ENCODE peak calls at places on chromosomes 11 and 22, in five cellular contexts. X is trophoblast cell, S is H9, E is H1, Z is mesenchymal stem cell. R is an unnamed sample.

GRCh38 chr11:35761887-35762286 is 99.3 kb downstream of the TRIM44 start:
- DNase-seq in S (no peak), X (no peak), E (no peak), Z (no peak), R (no peak)

GRCh38 chr11:34344410-34345011 is 13.3 kb downstream of the ABTB2 start:
- DNase-seq in Z (no peak), E (no peak), X (no peak), S (no peak), R (no peak)

GRCh38 chr11:36622431-36623136 is 24.5 kb upstream of the RAG2 start:
- DNase-seq in X (peak; percentile 48), Z (peak; percentile 35), E (no peak), S (no peak), R (no peak)

GRCh38 chr11:62603072-62603408 is 1.4 kb upstream of the MTA2 start:
- DNase-seq in S (no peak), Z (no peak), E (peak; percentile 59), X (no peak), R (no peak)

GRCh38 chr22:28442951-28443876 is 236.4 kb downstream of the TTC28 start:
- DNase-seq in Z (peak; percentile 71), E (peak; percentile 54), S (peak; percentile 79), X (peak; percentile 22), R (peak; percentile 39)

GRCh38 chr11:35031869-35032268 is 107.1 kb upstream of the CD44 start:
- DNase-seq in Z (peak; percentile 77), X (peak; percentile 96), S (no peak), E (no peak), R (no peak)

GRCh38 chr11:116418388-116419041 is 354.3 kb downstream of the BUD13 start:
- DNase-seq in X (no peak), Z (no peak), E (no peak), S (no peak), R (no peak)

GRCh38 chr11:3195251-3196160 is 23.1 kb downstream of the MRGPRG start:
- DNase-seq in X (peak; percentile 15), Z (peak; percentile 30), S (peak; percentile 38), E (peak; percentile 47), R (no peak)

GRCh38 chr11:17719940-17720795 is 797 bp downstream of the MYOD1 start:
- DNase-seq in E (peak; percentile 81), S (peak; percentile 74), Z (no peak), X (peak; percentile 50), R (no peak)

GRCh38 chr11:65802841-65803240 is 16.0 kb downstream of the OVOL1 start:
- DNase-seq in S (no peak), E (no peak), Z (no peak), X (no peak), R (no peak)

GRCh38 chr11:14687456-14687855 is 43.9 kb downstream of the PDE3B start:
- DNase-seq in E (no peak), X (no peak), Z (no peak), S (no peak), R (no peak)

DNA sequence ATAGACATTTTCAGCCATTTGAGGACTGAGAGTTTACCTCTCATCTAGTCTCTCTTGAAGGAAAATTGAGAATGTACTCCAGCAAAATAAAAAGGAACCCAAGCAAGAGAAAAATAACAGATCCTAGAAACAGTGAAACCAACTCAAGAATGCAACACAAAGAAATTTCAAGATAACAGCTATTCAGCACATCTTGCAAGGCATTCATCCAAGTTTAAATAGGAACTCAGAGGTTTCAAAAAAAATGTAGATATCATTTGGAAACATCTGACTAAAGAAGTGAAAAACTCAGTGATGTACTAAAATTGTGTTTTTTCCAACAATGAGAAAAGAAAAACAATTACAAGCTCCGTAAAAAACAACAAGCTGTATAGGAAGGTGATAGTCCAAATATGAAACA is 76.4 kb downstream of the TMEM135 start:
- DNase-seq in Z (no peak), X (no peak), E (no peak), S (no peak), R (no peak)
- H2AFZ ChIP-seq in Z (no peak overlapping the region), X (no peak overlapping the region), E (no peak overlapping the region), S (no peak overlapping the region), R (no peak overlapping the region)

GRCh38 chr11:122697636-122698167 is 42.2 kb downstream of the UBASH3B start:
- DNase-seq in E (no peak), S (no peak), X (peak; percentile 97), Z (peak; percentile 81), R (no peak)
- H2BK12ac ChIP-seq in E (no peak overlapping the region), S (no peak overlapping the region), X (no peak overlapping the region), Z (no peak overlapping the region), R (no peak overlapping the region)

GRCh38 chr11:131785801-131786200 is 415.4 kb downstream of the NTM start:
- DNase-seq in X (no peak), E (no peak), Z (no peak), S (no peak), R (no peak)
- H2AFZ ChIP-seq in X (no peak overlapping the region), E (no peak overlapping the region), Z (no peak overlapping the region), S (no peak overlapping the region), R (no peak overlapping the region)

GRCh38 chr22:35582218-35582860 is 34.8 kb downstream of the MB start:
- DNase-seq in Z (peak; percentile 74), X (no peak), E (no peak), S (no peak), R (no peak)

GRCh38 chr22:35580351-35581022 is 36.6 kb downstream of the MB start:
- DNase-seq in Z (no peak), S (no peak), X (no peak), E (no peak), R (no peak)

GRCh38 chr22:35578836-35579575 is 38.1 kb downstream of the MB start:
- DNase-seq in S (no peak), Z (no peak), E (no peak), X (no peak), R (no peak)

GRCh38 chr22:35582861-35583670 is 34.1 kb downstream of the MB start:
- DNase-seq in S (peak; percentile 73), E (peak; percentile 82), X (peak; percentile 74), Z (peak; percentile 67), R (peak; percentile 76)

GRCh38 chr22:35581023-35581413 is 36.1 kb downstream of the MB start:
- DNase-seq in S (no peak), X (no peak), E (no peak), Z (no peak), R (no peak)
- H2BK12ac ChIP-seq in S (no peak overlapping the region), X (no peak overlapping the region), E (no peak overlapping the region), Z (no peak overlapping the region), R (no peak overlapping the region)

GRCh38 chr11:132095230-132096165 is 725.1 kb downstream of the NTM start:
- DNase-seq in E (no peak), S (no peak), Z (no peak), X (no peak), R (no peak)

GRCh38 chr11:132103006-132103405 is 732.6 kb downstream of the NTM start:
- DNase-seq in E (no peak), Z (no peak), X (no peak), S (no peak), R (no peak)

GRCh38 chr11:132101861-132102260 is 731.4 kb downstream of the NTM start:
- DNase-seq in Z (no peak), X (no peak), S (no peak), E (no peak), R (no peak)

GRCh38 chr11:132100583-132100982 is 730.2 kb downstream of the NTM start:
- DNase-seq in S (no peak), E (no peak), X (no peak), Z (no peak), R (no peak)

DNA sequence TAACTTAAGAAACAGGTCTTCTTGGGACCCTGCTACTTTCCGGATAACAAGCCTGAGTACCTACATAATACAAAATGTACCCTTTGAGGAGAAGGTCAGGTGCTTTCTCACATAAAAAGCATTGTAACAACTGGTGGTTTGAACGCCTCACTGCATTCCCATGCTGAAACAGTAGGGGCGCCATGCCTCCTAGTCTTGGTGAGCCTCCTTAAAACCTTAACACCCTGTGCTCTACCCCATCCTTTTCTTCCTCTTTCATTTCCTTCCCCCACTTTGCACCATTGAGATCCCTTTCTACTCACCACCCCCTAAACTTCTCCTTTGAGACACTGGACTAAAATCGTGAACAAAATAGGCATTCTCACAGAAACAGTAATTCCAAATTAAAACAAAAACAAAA is 729.3 kb downstream of the NTM start:
- DNase-seq in E (peak; percentile 81), Z (no peak), X (no peak), S (peak; percentile 59), R (peak; percentile 17)
- H2AFZ ChIP-seq in E (no peak overlapping the region), Z (no peak overlapping the region), X (no peak overlapping the region), S (no peak overlapping the region), R (no peak overlapping the region)

DNA sequence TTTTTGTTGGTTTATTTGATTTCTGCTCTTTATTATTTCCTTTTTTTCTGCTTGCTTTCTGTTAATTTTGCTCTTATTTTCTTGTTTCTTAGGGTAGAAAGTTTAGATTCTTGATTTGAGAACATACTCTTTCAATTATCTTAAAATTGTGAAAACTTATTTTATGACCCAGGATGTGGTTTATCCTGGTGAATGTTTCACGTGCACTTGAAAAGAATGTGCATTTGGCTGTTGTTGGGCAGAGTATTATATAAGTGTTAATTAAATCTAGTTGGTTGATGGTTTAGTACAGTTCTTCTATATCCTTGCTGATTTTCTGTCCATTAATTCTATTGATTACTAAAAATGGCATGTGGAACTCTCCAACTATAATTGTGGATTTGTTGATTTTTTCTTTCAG is 66.9 kb upstream of the NARS2 start:
- DNase-seq in X (no peak), S (no peak), Z (no peak), E (no peak), R (no peak)
- H2BK12ac ChIP-seq in X (no peak overlapping the region), S (no peak overlapping the region), Z (no peak overlapping the region), E (no peak overlapping the region), R (no peak overlapping the region)